ENCODE peak calls at places on chromosomes 7 and 10, in eight cellular contexts. One of them, this sample, is unnamed.

GRCh38 chr7:157044151-157044687 is 33.8 kb upstream of the MNX1 start:
- DNase-seq in right lobe of liver: no peak
- DNase-seq in lower lobe of right lung: no peak
- DNase-seq in hepatocyte: no peak
- DNase-seq in IMR-90: peak; percentile 12
- DNase-seq in trophoblast cell: no peak
- DNase-seq in SJSA1: no peak
- DNase-seq in GM23248: peak; percentile 69
- DNase-seq in this sample: no peak

GRCh38 chr7:12458520-12459131 is 55.0 kb upstream of the VWDE start:
- DNase-seq in SJSA1: peak; percentile 33
- DNase-seq in lower lobe of right lung: no peak
- DNase-seq in hepatocyte: peak; percentile 58
- DNase-seq in right lobe of liver: no peak
- DNase-seq in GM23248: peak; percentile 66
- DNase-seq in trophoblast cell: peak; percentile 68
- DNase-seq in IMR-90: peak; percentile 25
- DNase-seq in this sample: no peak

GRCh38 chr7:2717293-2717904 is 29.4 kb downstream of the AMZ1 start:
- DNase-seq in GM23248: no peak
- DNase-seq in hepatocyte: peak; percentile 86
- DNase-seq in lower lobe of right lung: peak; percentile 69
- DNase-seq in SJSA1: no peak
- DNase-seq in IMR-90: peak; percentile 62
- DNase-seq in right lobe of liver: no peak
- DNase-seq in trophoblast cell: no peak
- DNase-seq in this sample: peak; percentile 67

GRCh38 chr7:37342665-37343471 is 105.8 kb downstream of the ELMO1 start:
- DNase-seq in GM23248: no peak
- DNase-seq in hepatocyte: no peak
- DNase-seq in SJSA1: no peak
- DNase-seq in lower lobe of right lung: peak; percentile 60
- DNase-seq in IMR-90: no peak
- DNase-seq in right lobe of liver: no peak
- DNase-seq in trophoblast cell: peak; percentile 3
- DNase-seq in this sample: peak; percentile 81

GRCh38 chr7:140485463-140486265 is 6.4 kb upstream of the MKRN1 start:
- DNase-seq in SJSA1: no peak
- DNase-seq in lower lobe of right lung: no peak
- DNase-seq in trophoblast cell: no peak
- DNase-seq in hepatocyte: no peak
- DNase-seq in right lobe of liver: no peak
- DNase-seq in GM23248: no peak
- DNase-seq in IMR-90: no peak
- DNase-seq in this sample: no peak

GRCh38 chr10:111650088-111650487 is 533.5 kb downstream of the GPAM start:
- DNase-seq in hepatocyte: no peak
- DNase-seq in trophoblast cell: no peak
- DNase-seq in GM23248: no peak
- DNase-seq in lower lobe of right lung: no peak
- DNase-seq in IMR-90: no peak
- DNase-seq in SJSA1: no peak
- DNase-seq in right lobe of liver: no peak
- DNase-seq in this sample: no peak

GRCh38 chr10:50224330-50224952 is 26.9 kb downstream of the ASAH2 start:
- DNase-seq in right lobe of liver: no peak
- DNase-seq in IMR-90: peak; percentile 74
- DNase-seq in GM23248: peak; percentile 90
- DNase-seq in SJSA1: peak; percentile 12
- DNase-seq in lower lobe of right lung: no peak
- DNase-seq in hepatocyte: peak; percentile 66
- DNase-seq in trophoblast cell: peak; percentile 84
- DNase-seq in this sample: no peak

GRCh38 chr7:27192546-27193334 is 7.2 kb downstream of the HOXA13 start:
- DNase-seq in lower lobe of right lung: no peak
- DNase-seq in GM23248: peak; percentile 66
- DNase-seq in trophoblast cell: no peak
- DNase-seq in hepatocyte: no peak
- DNase-seq in IMR-90: no peak
- DNase-seq in right lobe of liver: no peak
- DNase-seq in SJSA1: peak; percentile 44
- DNase-seq in this sample: no peak

GRCh38 chr10:15201589-15202300 is 33.3 kb upstream of the NMT2 start:
- DNase-seq in SJSA1: peak; percentile 83
- DNase-seq in GM23248: peak; percentile 62
- DNase-seq in hepatocyte: no peak
- DNase-seq in right lobe of liver: no peak
- DNase-seq in lower lobe of right lung: no peak
- DNase-seq in trophoblast cell: peak; percentile 25
- DNase-seq in IMR-90: peak; percentile 50
- DNase-seq in this sample: no peak

GRCh38 chr7:28068811-28069216 is 111.8 kb downstream of the JAZF1 start:
- DNase-seq in trophoblast cell: no peak
- DNase-seq in hepatocyte: no peak
- DNase-seq in right lobe of liver: no peak
- DNase-seq in lower lobe of right lung: no peak
- DNase-seq in IMR-90: peak; percentile 64
- DNase-seq in SJSA1: no peak
- DNase-seq in GM23248: peak; percentile 90
- DNase-seq in this sample: no peak

GRCh38 chr7:41702635-41703371 is at the start of gene INHBA:
- DNase-seq in lower lobe of right lung: no peak
- DNase-seq in IMR-90: peak; percentile 98
- DNase-seq in hepatocyte: peak; percentile 61
- DNase-seq in trophoblast cell: peak; percentile 55
- DNase-seq in GM23248: peak; percentile 87
- DNase-seq in right lobe of liver: no peak
- DNase-seq in SJSA1: peak; percentile 27
- DNase-seq in this sample: no peak

GRCh38 chr10:83957168-83957750 is 182.1 kb upstream of the GHITM start:
- DNase-seq in hepatocyte: no peak
- DNase-seq in trophoblast cell: no peak
- DNase-seq in right lobe of liver: no peak
- DNase-seq in SJSA1: no peak
- DNase-seq in IMR-90: no peak
- DNase-seq in GM23248: no peak
- DNase-seq in lower lobe of right lung: no peak
- DNase-seq in this sample: no peak

GRCh38 chr10:83961620-83962019 is 177.7 kb upstream of the GHITM start:
- DNase-seq in trophoblast cell: no peak
- DNase-seq in right lobe of liver: no peak
- DNase-seq in IMR-90: no peak
- DNase-seq in SJSA1: no peak
- DNase-seq in GM23248: no peak
- DNase-seq in hepatocyte: no peak
- DNase-seq in lower lobe of right lung: no peak
- DNase-seq in this sample: no peak

GRCh38 chr10:83959330-83959729 is 180.0 kb upstream of the GHITM start:
- DNase-seq in GM23248: no peak
- DNase-seq in lower lobe of right lung: no peak
- DNase-seq in hepatocyte: no peak
- DNase-seq in SJSA1: no peak
- DNase-seq in trophoblast cell: no peak
- DNase-seq in IMR-90: no peak
- DNase-seq in right lobe of liver: no peak
- DNase-seq in this sample: no peak

GRCh38 chr10:83963446-83963845 is 175.9 kb upstream of the GHITM start:
- DNase-seq in GM23248: no peak
- DNase-seq in lower lobe of right lung: no peak
- DNase-seq in IMR-90: no peak
- DNase-seq in hepatocyte: no peak
- DNase-seq in trophoblast cell: no peak
- DNase-seq in SJSA1: no peak
- DNase-seq in right lobe of liver: no peak
- DNase-seq in this sample: no peak

GRCh38 chr10:83960125-83960524 is 179.2 kb upstream of the GHITM start:
- DNase-seq in SJSA1: no peak
- DNase-seq in IMR-90: no peak
- DNase-seq in lower lobe of right lung: no peak
- DNase-seq in hepatocyte: no peak
- DNase-seq in GM23248: no peak
- DNase-seq in trophoblast cell: no peak
- DNase-seq in right lobe of liver: no peak
- DNase-seq in this sample: no peak
- H3K4me1 ChIP-seq in SJSA1: no peaks in the 10 kb centered on the region
- H3K4me1 ChIP-seq in IMR-90: no peaks in the 10 kb centered on the region
- H3K4me1 ChIP-seq in lower lobe of right lung: no peaks in the 10 kb centered on the region
- H3K4me1 ChIP-seq in hepatocyte: no peaks in the 10 kb centered on the region
- H3K4me1 ChIP-seq in GM23248: no peaks in the 10 kb centered on the region
- H3K4me1 ChIP-seq in trophoblast cell: no peaks in the 10 kb centered on the region
- H3K4me1 ChIP-seq in right lobe of liver: no peaks in the 10 kb centered on the region
- H3K4me1 ChIP-seq in this sample: no peaks in the 10 kb centered on the region

DNA sequence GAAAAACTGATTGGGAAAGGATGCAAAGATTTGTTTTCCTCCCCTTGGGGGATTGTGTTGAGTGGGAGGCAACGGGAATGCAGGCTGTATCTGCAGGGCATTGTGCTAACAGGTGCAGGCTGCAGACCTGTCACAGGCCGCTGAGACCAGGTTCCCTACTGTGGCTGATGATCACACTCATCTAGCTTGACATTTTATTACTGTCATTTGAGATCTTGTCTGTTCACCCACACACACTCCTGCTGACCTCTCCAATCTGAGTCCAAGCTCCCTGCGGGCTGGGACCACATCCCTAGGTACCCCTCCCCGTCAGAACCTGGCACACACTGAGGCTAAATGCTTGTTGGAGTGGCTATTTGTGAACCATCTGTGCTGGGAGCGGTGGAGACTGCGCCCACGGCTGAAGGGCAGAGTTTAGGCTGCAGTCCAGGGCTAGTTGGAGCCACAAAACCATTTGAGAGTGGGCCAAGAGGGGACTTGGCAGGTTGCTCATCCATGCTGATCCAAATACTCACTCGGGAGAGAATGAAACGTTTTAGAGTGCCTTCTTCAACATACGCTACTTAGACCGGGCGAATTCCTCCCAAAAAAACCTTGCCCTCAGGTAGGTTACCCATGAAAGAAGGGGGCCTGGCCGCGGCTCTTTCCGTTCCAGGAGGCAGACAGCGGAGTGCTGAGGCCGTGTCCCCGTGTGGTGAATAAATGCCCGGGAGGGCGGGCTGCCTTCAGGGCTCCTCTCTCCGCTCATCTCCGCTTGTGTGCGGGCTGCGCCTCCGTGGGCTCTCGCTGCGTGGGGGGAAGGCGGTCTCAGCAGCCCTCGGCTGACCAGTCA is 164.4 kb downstream of the RGS10 start:
- DNase-seq in right lobe of liver: no peak
- DNase-seq in lower lobe of right lung: peak; percentile 39
- DNase-seq in SJSA1: no peak
- DNase-seq in IMR-90: no peak
- DNase-seq in GM23248: peak; percentile 25
- DNase-seq in trophoblast cell: no peak
- DNase-seq in hepatocyte: no peak
- DNase-seq in this sample: no peak
- H3K27me3 ChIP-seq in right lobe of liver: no peaks in the 10 kb centered on the region
- H3K27me3 ChIP-seq in lower lobe of right lung: no peaks in the 10 kb centered on the region
- H3K27me3 ChIP-seq in SJSA1: no peaks in the 10 kb centered on the region
- H3K27me3 ChIP-seq in IMR-90: no peaks in the 10 kb centered on the region
- H3K27me3 ChIP-seq in GM23248: no peaks in the 10 kb centered on the region
- H3K27me3 ChIP-seq in trophoblast cell: no peaks in the 10 kb centered on the region
- H3K27me3 ChIP-seq in hepatocyte: no peaks in the 10 kb centered on the region
- H3K27me3 ChIP-seq in this sample: no peaks in the 10 kb centered on the region

GRCh38 chr10:75228278-75228677 is 7.5 kb downstream of the COMTD1 start:
- DNase-seq in right lobe of liver: no peak
- DNase-seq in IMR-90: no peak
- DNase-seq in SJSA1: no peak
- DNase-seq in hepatocyte: no peak
- DNase-seq in trophoblast cell: no peak
- DNase-seq in lower lobe of right lung: no peak
- DNase-seq in GM23248: no peak
- DNase-seq in this sample: no peak

GRCh38 chr10:75229961-75230360 is 5.8 kb downstream of the COMTD1 start:
- DNase-seq in lower lobe of right lung: no peak
- DNase-seq in IMR-90: peak; percentile 71
- DNase-seq in SJSA1: peak; percentile 23
- DNase-seq in GM23248: peak; percentile 69
- DNase-seq in trophoblast cell: peak; percentile 49
- DNase-seq in hepatocyte: no peak
- DNase-seq in right lobe of liver: no peak
- DNase-seq in this sample: no peak

GRCh38 chr10:75226656-75227055 is 9.1 kb downstream of the COMTD1 start:
- DNase-seq in hepatocyte: no peak
- DNase-seq in lower lobe of right lung: no peak
- DNase-seq in GM23248: no peak
- DNase-seq in IMR-90: no peak
- DNase-seq in SJSA1: no peak
- DNase-seq in right lobe of liver: no peak
- DNase-seq in trophoblast cell: no peak
- DNase-seq in this sample: no peak

GRCh38 chr10:75230600-75231038 is 5.1 kb downstream of the COMTD1 start:
- DNase-seq in GM23248: peak; percentile 89
- DNase-seq in lower lobe of right lung: peak; percentile 95
- DNase-seq in hepatocyte: peak; percentile 93
- DNase-seq in SJSA1: peak; percentile 73
- DNase-seq in IMR-90: peak; percentile 84
- DNase-seq in right lobe of liver: peak; percentile 88
- DNase-seq in trophoblast cell: peak; percentile 97
- DNase-seq in this sample: peak; percentile 94

DNA sequence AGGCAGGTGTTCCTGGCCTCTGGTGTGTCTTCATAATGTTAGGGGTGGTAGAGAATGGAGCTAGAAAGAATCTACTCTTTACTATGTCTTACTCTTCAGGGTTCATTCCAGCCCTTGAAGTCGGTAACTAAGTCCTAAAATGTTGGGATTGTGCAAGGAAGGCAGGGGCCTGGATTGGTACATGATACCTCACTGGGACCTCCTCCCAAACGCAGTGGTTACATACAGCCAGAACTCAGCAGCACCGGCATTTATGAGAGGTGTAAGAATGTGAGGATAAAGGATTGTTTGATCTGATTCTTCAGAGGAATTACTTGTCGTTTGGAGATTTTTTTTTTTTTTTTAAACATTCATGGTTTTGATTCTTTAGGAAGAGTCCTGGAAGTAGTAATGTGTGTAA is 6.9 kb downstream of the COMTD1 start:
- DNase-seq in right lobe of liver: no peak
- DNase-seq in GM23248: peak; percentile 36
- DNase-seq in hepatocyte: no peak
- DNase-seq in trophoblast cell: no peak
- DNase-seq in lower lobe of right lung: no peak
- DNase-seq in IMR-90: no peak
- DNase-seq in SJSA1: no peak
- DNase-seq in this sample: no peak
- H3K4me1 ChIP-seq in right lobe of liver: no peaks in the 10 kb centered on the region
- H3K4me1 ChIP-seq in GM23248: peaks cover 55% of the 10 kb centered on the region
- H3K4me1 ChIP-seq in hepatocyte: peaks cover 52% of the 10 kb centered on the region
- H3K4me1 ChIP-seq in trophoblast cell: peaks cover 34% of the 10 kb centered on the region
- H3K4me1 ChIP-seq in lower lobe of right lung: peaks cover 51% of the 10 kb centered on the region
- H3K4me1 ChIP-seq in IMR-90: peaks cover 28% of the 10 kb centered on the region
- H3K4me1 ChIP-seq in SJSA1: peaks cover 44% of the 10 kb centered on the region
- H3K4me1 ChIP-seq in this sample: peaks cover 6% of the 10 kb centered on the region

DNA sequence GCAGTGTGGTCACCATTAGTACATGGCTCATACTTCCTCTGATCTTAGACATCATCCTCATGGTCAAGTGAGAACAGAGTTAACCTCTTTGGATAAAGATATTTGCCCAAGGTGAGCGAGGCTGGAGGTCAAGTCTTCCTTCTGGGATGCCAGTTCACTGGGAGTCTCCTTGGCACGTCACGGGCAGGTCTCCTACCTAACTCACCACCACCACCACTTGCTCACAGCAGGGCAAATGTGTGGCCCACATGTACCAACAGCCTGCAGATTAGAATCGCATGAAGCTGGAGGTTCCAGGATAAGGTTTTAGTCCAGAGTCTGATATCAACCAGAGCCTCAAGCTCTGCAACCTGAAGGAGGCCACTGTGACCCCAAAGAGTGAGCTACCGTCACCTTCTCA is 164.6 kb downstream of the USP6NL start:
- DNase-seq in SJSA1: no peak
- DNase-seq in hepatocyte: no peak
- DNase-seq in GM23248: no peak
- DNase-seq in right lobe of liver: no peak
- DNase-seq in trophoblast cell: no peak
- DNase-seq in lower lobe of right lung: no peak
- DNase-seq in IMR-90: no peak
- DNase-seq in this sample: no peak
- H3K27me3 ChIP-seq in SJSA1: no peaks in the 10 kb centered on the region
- H3K27me3 ChIP-seq in hepatocyte: peaks cover 5% of the 10 kb centered on the region
- H3K27me3 ChIP-seq in GM23248: peaks cover 13% of the 10 kb centered on the region
- H3K27me3 ChIP-seq in right lobe of liver: no peaks in the 10 kb centered on the region
- H3K27me3 ChIP-seq in trophoblast cell: no peaks in the 10 kb centered on the region
- H3K27me3 ChIP-seq in lower lobe of right lung: peaks cover 15% of the 10 kb centered on the region
- H3K27me3 ChIP-seq in IMR-90: peaks cover 9% of the 10 kb centered on the region
- H3K27me3 ChIP-seq in this sample: no peaks in the 10 kb centered on the region

This sample was measured in naive thymus-derived CD4-positive, alpha-beta T cell.